ENCODE peak calls at places on chromosomes 3 and 15, in five cellular contexts. E is ovary, X is transverse colon, V is HepG2, N is sigmoid colon. A is an unnamed sample.

GRCh38 chr3:16203671-16204629 is 29.5 kb downstream of the GALNT15 start:
- DNase-seq in N (no peak), X (no peak), V (no peak), E (no peak), A (no peak)

GRCh38 chr3:44455318-44455717 is 22.2 kb downstream of the ZNF445 start:
- DNase-seq in V (no peak), X (no peak), E (no peak), N (no peak), A (no peak)

GRCh38 chr3:177345049-177345972 is 148.0 kb upstream of the TBL1XR1 start:
- DNase-seq in E (peak), X (peak), V (peak), N (peak), A (peak)

GRCh38 chr3:143731776-143732175 is 116.5 kb downstream of the SLC9A9 start:
- DNase-seq in V (no peak), N (no peak), E (no peak), X (no peak), A (no peak)

GRCh38 chr3:13504161-13504831 is 24.2 kb downstream of the HDAC11 start:
- DNase-seq in X (no peak), N (no peak), V (no peak), E (no peak), A (no peak)

GRCh38 chr3:161401389-161401788 is 30.1 kb upstream of the SPTSSB start:
- DNase-seq in E (no peak), V (no peak), X (no peak), N (no peak), A (no peak)

GRCh38 chr15:70974004-70974832 is 81.6 kb downstream of the LRRC49 start:
- DNase-seq in X (no peak), E (no peak), N (no peak), V (peak), A (no peak)

GRCh38 chr15:74511583-74511982 is 29.4 kb upstream of the ARID3B start:
- DNase-seq in N (no peak), V (no peak), X (no peak), E (no peak), A (no peak)

DNA sequence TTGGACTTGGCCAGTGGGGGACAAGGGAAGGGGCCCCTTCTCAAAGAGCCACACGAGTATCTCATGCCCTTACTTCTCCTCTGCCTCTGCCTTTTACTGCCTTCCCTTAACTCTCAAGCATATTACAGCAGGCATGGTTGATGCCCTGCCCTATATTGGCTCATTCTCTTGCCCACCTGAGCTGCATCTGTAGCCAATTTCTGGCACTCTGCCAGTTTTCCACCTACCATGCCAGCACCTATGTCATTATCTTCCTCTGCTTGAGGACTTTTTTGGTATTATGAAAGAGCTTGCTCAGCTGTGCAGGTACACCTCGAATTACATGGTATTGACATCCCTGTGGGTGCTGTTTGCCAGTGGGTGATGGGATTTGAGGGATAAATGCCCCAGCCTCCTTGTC is 181.8 kb downstream of the OXSM start:
- DNase-seq in X (no peak), E (no peak), N (no peak), V (no peak), A (no peak)
- TF ChIP-seq POLR2A in X (no peak), E (no peak), N (no peak), V (no peak), A (no peak)

GRCh38 chr3:197337214-197337613 is 38.8 kb upstream of the DLG1 start:
- DNase-seq in X (no peak), E (no peak), V (no peak), N (no peak), A (no peak)
- TF ChIP-seq EP300 in X (no peak), E (no peak), V (no peak), N (no peak), A (no peak)

GRCh38 chr15:66700802-66701421 is 1.1 kb upstream of the SMAD6 start:
- DNase-seq in E (peak), X (peak), V (peak), N (peak), A (peak)
- TF ChIP-seq POLR2A in E (no peak), X (no peak), V (peak), N (no peak), A (no peak)

GRCh38 chr3:30258426-30259392 is 347.7 kb upstream of the TGFBR2 start:
- DNase-seq in X (no peak), N (no peak), E (no peak), V (peak), A (no peak)
- TF ChIP-seq EP300 in X (no peak), N (no peak), E (no peak), V (peak), A (no peak)

A was measured in stomach.